ENCODE peak calls at places on chromosomes 16 and 17, in seven cellular contexts. One of them, this sample, is unnamed.

GRCh38 chr16:85751665-85752501 is 987 bp upstream of the C16orf74 start:
- DNase-seq in stomach: no peak
- DNase-seq in uterus: no peak
- DNase-seq in tibial nerve: no peak
- DNase-seq in H54: no peak
- DNase-seq in breast epithelium: no peak
- DNase-seq in adrenal gland: no peak
- DNase-seq in this sample: no peak

GRCh38 chr16:88527186-88527936 is 42.8 kb upstream of the ZC3H18 start:
- DNase-seq in stomach: peak
- DNase-seq in uterus: peak
- DNase-seq in tibial nerve: peak
- DNase-seq in H54: peak
- DNase-seq in breast epithelium: peak
- DNase-seq in adrenal gland: peak
- DNase-seq in this sample: peak

GRCh38 chr16:27364493-27365141 is 37.4 kb upstream of the IL21R start:
- DNase-seq in stomach: peak
- DNase-seq in uterus: no peak
- DNase-seq in tibial nerve: no peak
- DNase-seq in H54: no peak
- DNase-seq in breast epithelium: no peak
- DNase-seq in adrenal gland: no peak
- DNase-seq in this sample: peak

GRCh38 chr16:23207485-23207884 is 24.9 kb downstream of the SCNN1G start:
- DNase-seq in stomach: no peak
- DNase-seq in uterus: no peak
- DNase-seq in tibial nerve: no peak
- DNase-seq in H54: no peak
- DNase-seq in breast epithelium: no peak
- DNase-seq in adrenal gland: no peak
- DNase-seq in this sample: no peak

GRCh38 chr17:17063546-17064122 is 21.4 kb downstream of the MPRIP start:
- DNase-seq in stomach: peak
- DNase-seq in uterus: no peak
- DNase-seq in tibial nerve: peak
- DNase-seq in H54: peak
- DNase-seq in breast epithelium: peak
- DNase-seq in adrenal gland: peak
- DNase-seq in this sample: peak

GRCh38 chr17:81026266-81027036 is 8.5 kb upstream of the BAIAP2 start:
- DNase-seq in stomach: no peak
- DNase-seq in uterus: no peak
- DNase-seq in tibial nerve: no peak
- DNase-seq in H54: no peak
- DNase-seq in breast epithelium: no peak
- DNase-seq in adrenal gland: no peak
- DNase-seq in this sample: peak

GRCh38 chr17:59897090-59897489 is 4.2 kb downstream of the RPS6KB1 start:
- DNase-seq in stomach: no peak
- DNase-seq in uterus: no peak
- DNase-seq in tibial nerve: no peak
- DNase-seq in H54: no peak
- DNase-seq in breast epithelium: no peak
- DNase-seq in adrenal gland: no peak
- DNase-seq in this sample: no peak

GRCh38 chr16:86018487-86018886 is 119.5 kb downstream of the IRF8 start:
- DNase-seq in stomach: no peak
- DNase-seq in uterus: no peak
- DNase-seq in tibial nerve: no peak
- DNase-seq in H54: no peak
- DNase-seq in breast epithelium: no peak
- DNase-seq in adrenal gland: no peak
- DNase-seq in this sample: no peak

GRCh38 chr17:66727634-66728570 is 107.0 kb upstream of the CACNG5 start:
- DNase-seq in stomach: peak
- DNase-seq in uterus: peak
- DNase-seq in tibial nerve: peak
- DNase-seq in H54: peak
- DNase-seq in breast epithelium: no peak
- DNase-seq in adrenal gland: peak
- DNase-seq in this sample: peak

GRCh38 chr16:11329080-11329491 is 16.2 kb upstream of the RMI2 start:
- DNase-seq in stomach: no peak
- DNase-seq in uterus: no peak
- DNase-seq in tibial nerve: no peak
- DNase-seq in H54: no peak
- DNase-seq in breast epithelium: no peak
- DNase-seq in adrenal gland: no peak
- DNase-seq in this sample: no peak

GRCh38 chr17:50661795-50662391 is 27.2 kb downstream of the ABCC3 start:
- DNase-seq in stomach: peak
- DNase-seq in uterus: peak
- DNase-seq in tibial nerve: no peak
- DNase-seq in H54: peak
- DNase-seq in breast epithelium: peak
- DNase-seq in adrenal gland: peak
- DNase-seq in this sample: no peak

GRCh38 chr17:72344613-72345012 is 223.8 kb downstream of the SOX9 start:
- DNase-seq in stomach: no peak
- DNase-seq in uterus: no peak
- DNase-seq in tibial nerve: no peak
- DNase-seq in H54: no peak
- DNase-seq in breast epithelium: no peak
- DNase-seq in adrenal gland: no peak
- DNase-seq in this sample: no peak

GRCh38 chr17:43609613-43610385 is 51.9 kb downstream of the MEOX1 start:
- DNase-seq in stomach: no peak
- DNase-seq in uterus: no peak
- DNase-seq in tibial nerve: no peak
- DNase-seq in H54: no peak
- DNase-seq in breast epithelium: no peak
- DNase-seq in adrenal gland: no peak
- DNase-seq in this sample: no peak

GRCh38 chr16:70779361-70779760 is 21.6 kb downstream of the VAC14 start:
- DNase-seq in stomach: no peak
- DNase-seq in uterus: no peak
- DNase-seq in tibial nerve: no peak
- DNase-seq in H54: no peak
- DNase-seq in breast epithelium: no peak
- DNase-seq in adrenal gland: no peak
- DNase-seq in this sample: no peak

GRCh38 chr16:24838554-24839266 is 7.1 kb upstream of the SLC5A11 start:
- DNase-seq in stomach: no peak
- DNase-seq in uterus: no peak
- DNase-seq in tibial nerve: no peak
- DNase-seq in H54: no peak
- DNase-seq in breast epithelium: no peak
- DNase-seq in adrenal gland: no peak
- DNase-seq in this sample: no peak

GRCh38 chr17:27449541-27449940 is 6.7 kb upstream of the KSR1 start:
- DNase-seq in stomach: no peak
- DNase-seq in uterus: no peak
- DNase-seq in tibial nerve: no peak
- DNase-seq in H54: no peak
- DNase-seq in breast epithelium: no peak
- DNase-seq in adrenal gland: no peak
- DNase-seq in this sample: no peak

GRCh38 chr17:74314877-74315276 is 11.1 kb upstream of the KIF19 start:
- DNase-seq in stomach: no peak
- DNase-seq in uterus: no peak
- DNase-seq in tibial nerve: no peak
- DNase-seq in H54: no peak
- DNase-seq in breast epithelium: no peak
- DNase-seq in adrenal gland: no peak
- DNase-seq in this sample: no peak

GRCh38 chr17:21286066-21286770 is 1.7 kb downstream of the MAP2K3 start:
- DNase-seq in stomach: peak
- DNase-seq in uterus: peak
- DNase-seq in tibial nerve: peak
- DNase-seq in H54: peak
- DNase-seq in breast epithelium: peak
- DNase-seq in adrenal gland: peak
- DNase-seq in this sample: peak

GRCh38 chr17:16945141-16945493 is 26.8 kb downstream of the TNFRSF13B start:
- DNase-seq in stomach: no peak
- DNase-seq in uterus: no peak
- DNase-seq in tibial nerve: no peak
- DNase-seq in H54: no peak
- DNase-seq in breast epithelium: no peak
- DNase-seq in adrenal gland: no peak
- DNase-seq in this sample: peak

GRCh38 chr16:23348579-23349469 is 46.7 kb downstream of the SCNN1B start:
- DNase-seq in stomach: no peak
- DNase-seq in uterus: no peak
- DNase-seq in tibial nerve: no peak
- DNase-seq in H54: no peak
- DNase-seq in breast epithelium: no peak
- DNase-seq in adrenal gland: no peak
- DNase-seq in this sample: no peak

GRCh38 chr17:46264456-46265198 is 30.3 kb upstream of the LRRC37A start:
- DNase-seq in stomach: no peak
- DNase-seq in uterus: no peak
- DNase-seq in tibial nerve: no peak
- DNase-seq in H54: peak
- DNase-seq in breast epithelium: no peak
- DNase-seq in adrenal gland: no peak
- DNase-seq in this sample: no peak

GRCh38 chr16:87534030-87534653 is 41.3 kb upstream of the ZCCHC14 start:
- DNase-seq in stomach: no peak
- DNase-seq in uterus: no peak
- DNase-seq in tibial nerve: no peak
- DNase-seq in H54: no peak
- DNase-seq in breast epithelium: no peak
- DNase-seq in adrenal gland: no peak
- DNase-seq in this sample: no peak

GRCh38 chr16:67531247-67531646 is 2.6 kb downstream of the RIPOR1 start:
- DNase-seq in stomach: no peak
- DNase-seq in uterus: no peak
- DNase-seq in tibial nerve: no peak
- DNase-seq in H54: no peak
- DNase-seq in breast epithelium: no peak
- DNase-seq in adrenal gland: no peak
- DNase-seq in this sample: no peak

GRCh38 chr16:67528222-67528869 is at the start of gene RIPOR1:
- DNase-seq in stomach: peak
- DNase-seq in uterus: peak
- DNase-seq in tibial nerve: no peak
- DNase-seq in H54: no peak
- DNase-seq in breast epithelium: no peak
- DNase-seq in adrenal gland: peak
- DNase-seq in this sample: peak

GRCh38 chr16:67530013-67530939 is 1.6 kb downstream of the RIPOR1 start:
- DNase-seq in stomach: peak
- DNase-seq in uterus: peak
- DNase-seq in tibial nerve: peak
- DNase-seq in H54: peak
- DNase-seq in breast epithelium: no peak
- DNase-seq in adrenal gland: peak
- DNase-seq in this sample: peak

GRCh38 chr16:67529639-67530012 is 997 bp downstream of the RIPOR1 start:
- DNase-seq in stomach: no peak
- DNase-seq in uterus: no peak
- DNase-seq in tibial nerve: no peak
- DNase-seq in H54: no peak
- DNase-seq in breast epithelium: no peak
- DNase-seq in adrenal gland: no peak
- DNase-seq in this sample: no peak

GRCh38 chr16:67528870-67529638 is 425 bp downstream of the RIPOR1 start:
- DNase-seq in stomach: no peak
- DNase-seq in uterus: peak
- DNase-seq in tibial nerve: no peak
- DNase-seq in H54: no peak
- DNase-seq in breast epithelium: no peak
- DNase-seq in adrenal gland: peak
- DNase-seq in this sample: peak
- TF ChIP-seq POLR2A in stomach: no peak
- TF ChIP-seq POLR2A in uterus: no peak
- TF ChIP-seq POLR2A in tibial nerve: peak
- TF ChIP-seq POLR2A in H54: peak
- TF ChIP-seq POLR2A in breast epithelium: no peak
- TF ChIP-seq POLR2A in adrenal gland: peak
- TF ChIP-seq POLR2A in this sample: peak

GRCh38 chr17:61593404-61593803 is 2.4 kb upstream of the NACA2 start:
- DNase-seq in stomach: no peak
- DNase-seq in uterus: no peak
- DNase-seq in tibial nerve: no peak
- DNase-seq in H54: no peak
- DNase-seq in breast epithelium: no peak
- DNase-seq in adrenal gland: no peak
- DNase-seq in this sample: no peak
- TF ChIP-seq POLR2A in stomach: no peak
- TF ChIP-seq POLR2A in uterus: no peak
- TF ChIP-seq POLR2A in tibial nerve: no peak
- TF ChIP-seq POLR2A in H54: no peak
- TF ChIP-seq POLR2A in breast epithelium: no peak
- TF ChIP-seq POLR2A in adrenal gland: no peak
- TF ChIP-seq POLR2A in this sample: no peak

DNA sequence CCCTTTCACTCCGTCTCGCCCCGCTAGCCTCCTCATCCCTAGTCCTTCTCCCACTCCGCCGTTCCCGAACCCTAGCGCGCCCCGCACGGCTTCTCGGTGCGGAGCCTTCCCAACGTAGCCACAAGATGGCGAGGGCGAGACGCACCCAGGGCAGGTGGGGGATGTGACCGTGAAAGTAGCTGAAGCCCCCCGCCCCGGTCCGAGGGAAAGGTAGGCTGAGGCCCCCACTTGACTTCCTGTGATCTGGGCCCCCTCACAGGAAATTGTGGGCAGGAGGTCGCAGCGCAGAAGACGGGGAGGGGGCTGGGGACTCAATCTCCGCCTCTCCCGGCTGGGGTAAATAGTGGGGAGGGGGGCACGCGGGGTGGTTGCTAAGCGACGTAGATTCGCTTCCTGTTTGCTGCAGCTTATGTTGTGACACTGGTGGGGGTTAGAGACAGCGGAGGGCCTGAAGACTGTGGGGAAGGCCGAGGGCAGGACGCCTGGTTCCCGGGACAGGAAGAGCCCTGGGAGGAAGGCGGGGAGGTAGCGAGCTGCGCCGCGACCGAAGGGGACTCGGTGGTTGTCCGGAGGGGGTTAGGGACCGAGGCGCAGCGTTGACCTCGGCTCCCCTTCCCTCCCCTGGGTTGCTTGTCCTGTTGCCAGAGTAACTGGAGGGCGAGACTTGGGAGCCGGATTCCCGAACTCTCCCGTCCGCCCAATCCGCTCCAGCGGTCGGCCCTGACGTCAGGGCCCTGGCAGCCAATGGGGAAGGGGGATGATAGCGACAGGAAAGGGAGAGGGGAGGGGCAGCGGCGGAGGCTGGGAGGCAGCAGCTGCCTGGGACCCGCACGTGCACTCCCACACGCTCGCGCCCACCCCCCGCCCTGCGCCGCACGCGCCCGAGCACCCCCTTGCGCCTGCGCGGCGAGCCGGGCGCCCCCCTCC is 1.1 kb downstream of the KDM6B start:
- DNase-seq in stomach: peak
- DNase-seq in uterus: peak
- DNase-seq in tibial nerve: peak
- DNase-seq in H54: peak
- DNase-seq in breast epithelium: peak
- DNase-seq in adrenal gland: peak
- DNase-seq in this sample: peak
- TF ChIP-seq POLR2A in stomach: no peak
- TF ChIP-seq POLR2A in uterus: peak
- TF ChIP-seq POLR2A in tibial nerve: peak
- TF ChIP-seq POLR2A in H54: peak
- TF ChIP-seq POLR2A in breast epithelium: peak
- TF ChIP-seq POLR2A in adrenal gland: peak
- TF ChIP-seq POLR2A in this sample: peak

GRCh38 chr17:44775136-44775837 is 16.5 kb downstream of the ADAM11 start:
- DNase-seq in stomach: peak
- DNase-seq in uterus: no peak
- DNase-seq in tibial nerve: peak
- DNase-seq in H54: peak
- DNase-seq in breast epithelium: peak
- DNase-seq in adrenal gland: peak
- DNase-seq in this sample: peak
- TF ChIP-seq POLR2A in stomach: no peak
- TF ChIP-seq POLR2A in uterus: no peak
- TF ChIP-seq POLR2A in tibial nerve: no peak
- TF ChIP-seq POLR2A in H54: peak
- TF ChIP-seq POLR2A in breast epithelium: no peak
- TF ChIP-seq POLR2A in adrenal gland: no peak
- TF ChIP-seq POLR2A in this sample: no peak

This sample was measured in right lobe of liver.